ENCODE peak calls at places on chromosomes 13 and 19, in five cellular contexts. J, X, S, F and T are unnamed samples.

GRCh38 chr19:46992699-46993535 is 26.7 kb upstream of the NPAS1 start:
- DNase-seq in J (no peak), X (no peak), S (no peak), F (no peak), T (no peak)

GRCh38 chr13:36438594-36439483 is 6.5 kb downstream of the CCNA1 start:
- DNase-seq in J (no peak), X (no peak), S (no peak), F (no peak), T (no peak)

GRCh38 chr13:69524459-69525155 is 583.0 kb upstream of the ATXN8OS start:
- DNase-seq in J (no peak), X (no peak), S (no peak), F (no peak), T (no peak)

GRCh38 chr13:24274452-24274971 is 34.9 kb upstream of the C1QTNF9 start:
- DNase-seq in J (peak), X (no peak), S (no peak), F (peak), T (no peak)

GRCh38 chr13:63910406-63910957 is 2494.8 kb upstream of the PCDH20 start:
- DNase-seq in J (no peak), X (no peak), S (no peak), F (peak), T (peak)

GRCh38 chr19:18809149-18809978 is 18.3 kb upstream of the COMP start:
- DNase-seq in J (no peak), X (peak), S (no peak), F (peak), T (peak)

GRCh38 chr13:35851238-35851814 is 279.9 kb downstream of the DCLK1 start:
- DNase-seq in J (no peak), X (no peak), S (no peak), F (no peak), T (no peak)

GRCh38 chr13:27928805-27929753 is 9.3 kb downstream of the PDX1 start:
- DNase-seq in J (no peak), X (no peak), S (no peak), F (no peak), T (peak)

GRCh38 chr19:15584541-15585115 is 30.4 kb upstream of the CYP4F8 start:
- DNase-seq in J (peak), X (peak), S (peak), F (peak), T (peak)

GRCh38 chr13:97125051-97125809 is 96.9 kb upstream of the MBNL2 start:
- DNase-seq in J (no peak), X (no peak), S (no peak), F (peak), T (no peak)

GRCh38 chr13:46160474-46161066 is 21.4 kb downstream of the LCP1 start:
- DNase-seq in J (no peak), X (peak), S (no peak), F (peak), T (peak)

GRCh38 chr19:49427855-49428546 is 2.8 kb downstream of the GFY start:
- DNase-seq in J (no peak), X (no peak), S (no peak), F (no peak), T (peak)

GRCh38 chr13:106534844-106535551 is 464 bp downstream of the EFNB2 start:
- DNase-seq in J (peak), X (no peak), S (peak), F (peak), T (peak)

GRCh38 chr13:32537580-32538233 is 888 bp downstream of the N4BP2L2 start:
- DNase-seq in J (peak), X (no peak), S (no peak), F (no peak), T (peak)

GRCh38 chr13:94419304-94419943 is 60.1 kb downstream of the DCT start:
- DNase-seq in J (no peak), X (no peak), S (no peak), F (peak), T (no peak)

GRCh38 chr19:44803442-44804428 is 5.2 kb upstream of the BCAM start:
- DNase-seq in J (no peak), X (no peak), S (no peak), F (no peak), T (no peak)

GRCh38 chr13:112776971-112777370 is 87.1 kb downstream of the ATP11A start:
- DNase-seq in J (no peak), X (no peak), S (no peak), F (no peak), T (peak)